ENCODE peak calls at places on chromosomes 4 and X, in nine cellular contexts. Q is mesenchymal stem cell, L is MM.1S, B is OCI-LY7, I is tibial nerve, S is RWPE1, A is upper lobe of right lung, T is pancreas, X is neural progenitor cell. H is an unnamed sample.

GRCh38 chr4:20509315-20509714 is 190.9 kb upstream of the PACRGL start:
- DNase-seq in Q (no peak), L (no peak), B (no peak), I (no peak), S (no peak), A (no peak), T (no peak), X (no peak), H (no peak)

GRCh38 chrX:20333672-20334071 is 67.0 kb upstream of the RPS6KA3 start:
- DNase-seq in Q (no peak), L (no peak), B (no peak), I (no peak), S (no peak), A (no peak), T (no peak), X (no peak), H (no peak)

GRCh38 chrX:140764401-140764919 is 54.9 kb downstream of the LINC00632 start:
- DNase-seq in Q (peak), L (peak), B (no peak), I (no peak), S (no peak), A (no peak), T (peak), X (peak), H (peak)

GRCh38 chr4:8856835-8857590 is 14.6 kb downstream of the HMX1 start:
- DNase-seq in Q (no peak), L (no peak), B (no peak), I (no peak), S (no peak), A (no peak), T (no peak), X (peak), H (no peak)

GRCh38 chr4:48483006-48483776 is at the start of gene SLC10A4:
- DNase-seq in Q (peak), L (no peak), B (no peak), I (no peak), S (no peak), A (peak), T (no peak), X (peak), H (no peak)

GRCh38 chr4:99207911-99208718 is 10.9 kb downstream of the ADH6 start:
- DNase-seq in Q (no peak), L (no peak), B (no peak), I (no peak), S (no peak), A (no peak), T (no peak), X (no peak), H (no peak)

GRCh38 chr4:138401330-138401729 is 159.2 kb upstream of the SLC7A11 start:
- DNase-seq in Q (peak), L (no peak), B (no peak), I (no peak), S (no peak), A (no peak), T (peak), X (no peak), H (peak)

GRCh38 chr4:108536577-108536976 is 83.8 kb upstream of the RPL34 start:
- DNase-seq in Q (no peak), L (no peak), B (no peak), I (no peak), S (no peak), A (no peak), T (no peak), X (no peak), H (no peak)

GRCh38 chr4:119781044-119781443 is 152.4 kb upstream of the PDE5A start:
- DNase-seq in Q (no peak), L (peak), B (no peak), I (no peak), S (no peak), A (no peak), T (no peak), X (no peak), H (no peak)

GRCh38 chr4:96146686-96147085 is 306.8 kb downstream of the PDHA2 start:
- DNase-seq in Q (peak), L (no peak), B (no peak), I (no peak), S (no peak), A (no peak), T (no peak), X (no peak), H (peak)

GRCh38 chrX:29852767-29853166 is 362.6 kb upstream of the MAGEB2 start:
- DNase-seq in Q (peak), L (no peak), B (no peak), I (no peak), S (no peak), A (no peak), T (no peak), X (no peak), H (no peak)

GRCh38 chrX:111823068-111823467 is 52.9 kb upstream of the TRPC5OS start:
- DNase-seq in Q (peak), L (no peak), B (no peak), I (no peak), S (no peak), A (no peak), T (no peak), X (peak), H (peak)

GRCh38 chrX:2495595-2495994 is 5.2 kb downstream of the DHRSX start:
- DNase-seq in Q (no peak), L (no peak), B (no peak), I (no peak), S (no peak), A (peak), T (no peak), X (no peak), H (no peak)

GRCh38 chr4:8646296-8647093 is 53.9 kb downstream of the CPZ start:
- DNase-seq in Q (no peak), L (no peak), B (no peak), I (no peak), S (no peak), A (no peak), T (no peak), X (peak), H (no peak)

GRCh38 chr4:184617611-184618196 is 31.5 kb downstream of the CASP3 start:
- DNase-seq in Q (no peak), L (no peak), B (no peak), I (no peak), S (no peak), A (no peak), T (no peak), X (no peak), H (no peak)

GRCh38 chr4:168781341-168781740 is 228.7 kb downstream of the CBR4 start:
- DNase-seq in Q (no peak), L (no peak), B (no peak), I (no peak), S (no peak), A (no peak), T (no peak), X (no peak), H (peak)

GRCh38 chrX:122078079-122078478 is 1030.7 kb downstream of the GLUD2 start:
- DNase-seq in Q (no peak), L (no peak), B (no peak), I (no peak), S (no peak), A (no peak), T (no peak), X (no peak), H (no peak)

GRCh38 chrX:115894087-115894486 is 276.5 kb upstream of the AGTR2 start:
- DNase-seq in Q (no peak), L (peak), B (no peak), I (no peak), S (no peak), A (no peak), T (no peak), X (peak), H (peak)

GRCh38 chrX:125090046-125090445 is 229.6 kb upstream of the TEX13C start:
- DNase-seq in Q (no peak), L (peak), B (no peak), I (no peak), S (no peak), A (no peak), T (no peak), X (no peak), H (no peak)

GRCh38 chr4:56786955-56787354 is 34.5 kb downstream of the SPINK2 start:
- DNase-seq in Q (peak), L (no peak), B (no peak), I (no peak), S (peak), A (peak), T (peak), X (peak), H (peak)

DNA sequence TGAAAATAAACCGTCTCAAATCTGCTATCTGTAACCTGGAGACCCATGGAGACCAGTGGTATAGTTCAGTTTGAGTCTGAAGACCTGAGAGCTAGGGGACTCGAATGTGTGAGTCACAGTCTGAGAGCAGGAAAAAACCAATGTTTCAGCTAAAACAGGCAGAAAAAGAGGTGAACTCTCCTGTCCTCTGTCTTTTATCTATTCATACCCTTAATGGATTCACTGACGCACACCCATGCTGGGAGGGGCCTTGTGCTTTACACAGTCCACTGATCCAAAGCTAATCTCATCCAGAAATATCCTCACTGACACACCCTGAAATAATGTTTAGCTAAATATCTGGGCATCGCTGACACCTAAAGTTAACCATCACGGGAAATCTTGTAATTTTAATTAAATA is 297.9 kb downstream of the GPM6A start:
- DNase-seq in Q (no peak), L (no peak), B (no peak), I (no peak), S (no peak), A (no peak), T (no peak), X (no peak), H (no peak)
- H3K27ac ChIP-seq in Q (no peak), L (no peak), B (no peak), I (no peak), S (no peak), A (no peak), T (no peak), X (no peak), H (no peak)

GRCh38 chrX:86946569-86946968 is 571.0 kb upstream of the KLHL4 start:
- DNase-seq in Q (peak), L (peak), B (peak), I (no peak), S (peak), A (no peak), T (no peak), X (peak), H (peak)
- H3K27ac ChIP-seq in Q (no peak), L (no peak), B (no peak), I (no peak), S (no peak), A (no peak), T (no peak), X (no peak), H (no peak)

GRCh38 chr4:136007991-136008390 is 1524.3 kb downstream of the PCDH18 start:
- DNase-seq in Q (no peak), L (no peak), B (no peak), I (no peak), S (no peak), A (no peak), T (no peak), X (no peak), H (no peak)

GRCh38 chr4:136012250-136012649 is 1520.0 kb downstream of the PCDH18 start:
- DNase-seq in Q (peak), L (no peak), B (no peak), I (no peak), S (no peak), A (no peak), T (no peak), X (peak), H (peak)

GRCh38 chr4:136009258-136009832 is 1522.9 kb downstream of the PCDH18 start:
- DNase-seq in Q (no peak), L (no peak), B (no peak), I (no peak), S (no peak), A (no peak), T (no peak), X (no peak), H (no peak)
- H3K27ac ChIP-seq in Q (no peak), L (no peak), B (no peak), I (no peak), S (no peak), A (no peak), T (no peak), X (no peak), H (no peak)

GRCh38 chrX:15749642-15750610 is 11.9 kb downstream of the CA5B start:
- DNase-seq in Q (peak), L (peak), B (peak), I (peak), S (no peak), A (no peak), T (no peak), X (no peak), H (no peak)
- H3K27ac ChIP-seq in Q (no peak), L (peak), B (peak), I (peak), S (no peak), A (peak), T (no peak), X (no peak), H (no peak)

GRCh38 chr4:88610771-88611170 is 18.5 kb downstream of the HERC3 start:
- DNase-seq in Q (peak), L (no peak), B (no peak), I (no peak), S (no peak), A (no peak), T (peak), X (no peak), H (no peak)

GRCh38 chr4:88614058-88614457 is 21.8 kb downstream of the HERC3 start:
- DNase-seq in Q (no peak), L (no peak), B (no peak), I (no peak), S (no peak), A (no peak), T (no peak), X (no peak), H (no peak)

GRCh38 chr4:88616275-88616996 is 24.2 kb downstream of the HERC3 start:
- DNase-seq in Q (peak), L (no peak), B (no peak), I (no peak), S (no peak), A (no peak), T (no peak), X (no peak), H (no peak)

GRCh38 chr4:88609387-88609786 is 17.1 kb downstream of the HERC3 start:
- DNase-seq in Q (peak), L (no peak), B (no peak), I (no peak), S (no peak), A (no peak), T (no peak), X (no peak), H (no peak)

DNA sequence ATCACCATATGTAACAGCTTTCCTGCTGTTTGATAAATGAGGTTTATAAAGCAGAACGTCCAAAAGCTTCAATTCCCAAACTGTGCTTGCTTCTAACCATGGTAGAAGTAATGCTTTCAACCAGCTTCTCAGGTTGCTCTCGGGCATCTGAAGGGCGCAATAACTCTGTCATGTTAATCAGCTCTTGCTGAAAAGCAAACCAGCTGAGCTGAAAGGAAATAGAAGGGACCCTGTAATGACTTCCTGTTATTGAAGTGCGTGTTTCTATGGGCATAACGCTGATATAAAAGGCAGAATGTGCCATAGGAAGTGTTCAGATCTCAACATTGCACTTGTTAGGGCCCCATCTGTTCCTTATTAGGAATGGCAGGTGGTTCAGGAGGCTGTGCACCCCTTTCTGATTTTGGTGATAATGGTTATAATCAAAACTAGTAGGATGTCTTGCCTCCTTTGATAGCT is 21.2 kb downstream of the HERC3 start:
- DNase-seq in Q (no peak), L (no peak), B (peak), I (no peak), S (no peak), A (no peak), T (no peak), X (no peak), H (no peak)
- H3K27ac ChIP-seq in Q (no peak), L (no peak), B (no peak), I (peak), S (peak), A (peak), T (peak), X (no peak), H (no peak)

GRCh38 chr4:136281307-136281706 is 1251.0 kb downstream of the PCDH18 start:
- DNase-seq in Q (no peak), L (no peak), B (no peak), I (no peak), S (no peak), A (no peak), T (no peak), X (no peak), H (no peak)
- H3K27ac ChIP-seq in Q (no peak), L (no peak), B (no peak), I (no peak), S (no peak), A (no peak), T (no peak), X (no peak), H (no peak)

GRCh38 chr4:5757091-5757490 is 46.1 kb downstream of the EVC start:
- DNase-seq in Q (no peak), L (no peak), B (no peak), I (no peak), S (no peak), A (peak), T (no peak), X (no peak), H (no peak)
- H3K27ac ChIP-seq in Q (no peak), L (no peak), B (no peak), I (no peak), S (peak), A (no peak), T (no peak), X (no peak), H (no peak)

GRCh38 chrX:127207326-127207725 is 387.8 kb downstream of the PRR32 start:
- DNase-seq in Q (no peak), L (no peak), B (no peak), I (no peak), S (no peak), A (no peak), T (no peak), X (peak), H (no peak)
- H3K27ac ChIP-seq in Q (no peak), L (no peak), B (no peak), I (no peak), S (no peak), A (no peak), T (no peak), X (peak), H (no peak)

DNA sequence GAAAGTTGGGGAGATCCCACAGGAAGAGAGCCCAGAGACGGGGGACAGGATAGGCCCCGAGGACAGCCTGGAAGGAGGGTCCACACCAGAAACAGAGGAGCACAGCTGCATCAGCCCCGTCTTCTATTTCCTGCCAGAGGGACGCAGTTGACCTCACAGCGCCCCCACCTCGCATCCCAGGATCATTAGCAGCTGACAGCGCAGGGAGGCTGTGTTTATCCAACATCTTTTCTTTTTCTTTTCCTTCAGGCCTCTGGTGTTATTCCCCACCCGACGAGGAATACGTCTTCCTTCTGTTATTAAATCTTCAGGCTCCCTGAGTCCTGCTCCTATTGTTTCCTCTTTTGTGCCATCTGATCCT is 75.4 kb downstream of the DCHS2 start:
- DNase-seq in Q (peak), L (no peak), B (peak), I (no peak), S (no peak), A (no peak), T (peak), X (peak), H (peak)
- H3K27ac ChIP-seq in Q (no peak), L (no peak), B (peak), I (peak), S (no peak), A (no peak), T (no peak), X (no peak), H (peak)

H was measured in SJCRH30.